ENCODE peak calls at places on chromosome 10, in nine cellular contexts. G is fibroblast of pulmonary artery, N is stomach, L is AG10803, H is lower lobe of right lung, K is colonic mucosa, F is heart left ventricle, R is BE2C, P is choroid plexus epithelial cell. X is an unnamed sample.

GRCh38 chr10:69123306-69123746 is 652 bp upstream of the VPS26A start:
- DNase-seq in G (peak; percentile 75), N (peak; percentile 58), L (peak; percentile 60), H (no peak), K (peak; percentile 69), F (no peak), R (peak; percentile 57), P (peak; percentile 80), X (no peak)

GRCh38 chr10:97882142-97883091 is 32.8 kb downstream of the GOLGA7B start:
- DNase-seq in G (peak; percentile 84), N (peak; percentile 74), L (peak; percentile 91), H (no peak), K (no peak), F (no peak), R (no peak), P (peak; percentile 30), X (peak; percentile 89)

GRCh38 chr10:116210588-116211346 is 62.2 kb downstream of the GFRA1 start:
- DNase-seq in G (no peak), N (no peak), L (peak; percentile 39), H (no peak), K (no peak), F (no peak), R (no peak), P (no peak), X (no peak)

GRCh38 chr10:118927317-118927716 is 102.2 kb upstream of the NANOS1 start:
- DNase-seq in G (peak; percentile 73), N (no peak), L (no peak), H (no peak), K (no peak), F (no peak), R (no peak), P (no peak), X (no peak)

GRCh38 chr10:13187135-13187534 is 25.8 kb downstream of the MCM10 start:
- DNase-seq in G (no peak), N (no peak), L (no peak), H (no peak), K (no peak), F (no peak), R (no peak), P (no peak), X (no peak)

GRCh38 chr10:82660983-82661382 is 786.0 kb downstream of the NRG3 start:
- DNase-seq in G (peak; percentile 9), N (no peak), L (no peak), H (no peak), K (no peak), F (no peak), R (no peak), P (no peak), X (no peak)

GRCh38 chr10:96512997-96513685 is 585 bp downstream of the TLL2 start:
- DNase-seq in G (peak; percentile 22), N (no peak), L (peak; percentile 34), H (no peak), K (peak; percentile 24), F (no peak), R (no peak), P (peak; percentile 45), X (peak; percentile 33)

GRCh38 chr10:26242752-26243151 is 26.2 kb downstream of the GAD2 start:
- DNase-seq in G (no peak), N (no peak), L (no peak), H (no peak), K (no peak), F (no peak), R (no peak), P (no peak), X (no peak)

GRCh38 chr10:94677691-94678090 is 5.8 kb upstream of the CYP2C18 start:
- DNase-seq in G (no peak), N (peak; percentile 48), L (no peak), H (no peak), K (peak; percentile 67), F (no peak), R (no peak), P (peak; percentile 2), X (no peak)

GRCh38 chr10:101570764-101571572 is 17.1 kb downstream of the POLL start:
- DNase-seq in G (no peak), N (no peak), L (no peak), H (no peak), K (no peak), F (peak; percentile 64), R (no peak), P (no peak), X (no peak)

GRCh38 chr10:101568054-101568745 is 19.9 kb downstream of the POLL start:
- DNase-seq in G (no peak), N (no peak), L (no peak), H (no peak), K (no peak), F (peak; percentile 28), R (no peak), P (no peak), X (no peak)

GRCh38 chr10:101567165-101568006 is 20.7 kb downstream of the POLL start:
- DNase-seq in G (no peak), N (no peak), L (no peak), H (no peak), K (no peak), F (peak; percentile 33), R (no peak), P (no peak), X (no peak)

GRCh38 chr10:101569838-101570763 is 18.0 kb downstream of the POLL start:
- DNase-seq in G (peak; percentile 67), N (peak; percentile 88), L (peak; percentile 49), H (peak; percentile 88), K (peak; percentile 82), F (peak; percentile 91), R (peak; percentile 78), P (peak; percentile 68), X (peak; percentile 67)

DNA sequence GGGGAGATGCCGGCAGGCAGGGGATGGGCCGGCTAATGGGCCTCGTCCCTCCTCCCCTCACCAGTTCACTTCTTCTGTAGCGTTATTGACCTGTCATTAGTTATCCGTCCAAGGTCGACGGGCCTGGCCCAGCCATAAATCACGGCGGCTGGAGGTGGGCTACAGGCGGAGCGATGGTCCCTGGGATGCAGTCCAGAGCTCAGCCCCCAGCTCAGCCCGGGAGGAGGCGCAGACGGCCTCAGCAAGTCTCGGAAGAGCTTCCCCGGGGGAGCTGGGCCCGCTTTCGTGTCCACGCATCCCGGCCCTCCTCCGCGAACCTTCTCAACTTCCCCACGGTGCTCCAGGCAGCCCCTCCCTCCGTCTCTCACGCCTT is 18.6 kb downstream of the POLL start:
- DNase-seq in G (no peak), N (no peak), L (no peak), H (no peak), K (no peak), F (peak; percentile 56), R (peak; percentile 20), P (no peak), X (no peak)
- H3K4me3 ChIP-seq in G (peak overlapping the region; percentile 59), N (peak overlapping the region; percentile 55), L (peak overlapping the region; percentile 70), H (peak overlapping the region; percentile 62), K (peak overlapping the region; percentile 55), F (no peak overlapping the region), R (peak overlapping the region; percentile 71), P (peak overlapping the region; percentile 63), X (peak overlapping the region; percentile 60)

GRCh38 chr10:46541017-46541661 is 15.3 kb downstream of the GPRIN2 start:
- DNase-seq in G (no peak), N (peak; percentile 69), L (peak; percentile 13), H (peak; percentile 76), K (peak; percentile 71), F (peak; percentile 64), R (peak; percentile 81), P (peak; percentile 49), X (no peak)
- TF ChIP-seq CTCF in G (peak; percentile 11), N (no peak), L (no peak), H (peak; percentile 36), K (no peak), F (peak; percentile 23), R (peak; percentile 54), P (peak; percentile 34), X (peak; percentile 25)

GRCh38 chr10:107847620-107848019 is 683.1 kb upstream of the SORCS1 start:
- DNase-seq in G (no peak), N (no peak), L (no peak), H (no peak), K (no peak), F (no peak), R (no peak), P (no peak), X (no peak)
- H3K4me3 ChIP-seq in G (no peak overlapping the region), N (no peak overlapping the region), L (no peak overlapping the region), H (no peak overlapping the region), K (no peak overlapping the region), F (no peak overlapping the region), R (no peak overlapping the region), P (no peak overlapping the region), X (no peak overlapping the region)

DNA sequence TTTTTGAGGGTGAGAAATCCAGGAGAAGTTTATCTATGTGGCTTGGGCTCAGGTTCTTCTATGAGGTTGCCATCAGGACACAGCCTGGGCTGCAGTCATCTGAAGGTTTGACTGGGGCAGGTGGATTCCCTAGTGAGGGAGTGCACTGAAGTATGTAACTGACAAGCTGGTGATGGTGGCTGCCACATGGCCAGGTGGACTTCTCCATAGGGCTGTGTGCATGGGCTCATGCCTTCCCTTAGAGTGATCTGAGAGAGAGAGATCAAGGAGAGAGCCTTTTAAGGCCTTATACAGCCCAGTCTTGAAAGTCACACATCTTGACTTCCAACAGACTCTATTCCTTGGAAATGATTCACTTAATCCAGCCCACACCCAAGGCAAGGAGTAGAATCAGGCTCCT is 266.6 kb upstream of the PITRM1 start:
- DNase-seq in G (no peak), N (no peak), L (no peak), H (no peak), K (no peak), F (no peak), R (no peak), P (no peak), X (no peak)
- TF ChIP-seq CTCF in G (no peak), N (no peak), L (no peak), H (no peak), K (no peak), F (no peak), R (no peak), P (no peak), X (no peak)

GRCh38 chr10:124074471-124075109 is 18.8 kb downstream of the CHST15 start:
- DNase-seq in G (no peak), N (no peak), L (no peak), H (peak; percentile 66), K (no peak), F (no peak), R (no peak), P (peak; percentile 31), X (no peak)

GRCh38 chr10:124076334-124076733 is 17.1 kb downstream of the CHST15 start:
- DNase-seq in G (no peak), N (no peak), L (no peak), H (no peak), K (no peak), F (no peak), R (peak; percentile 40), P (no peak), X (peak; percentile 18)

GRCh38 chr10:124073642-124074377 is 19.6 kb downstream of the CHST15 start:
- DNase-seq in G (no peak), N (no peak), L (no peak), H (no peak), K (no peak), F (no peak), R (no peak), P (no peak), X (no peak)

GRCh38 chr10:124077216-124077615 is 16.2 kb downstream of the CHST15 start:
- DNase-seq in G (no peak), N (no peak), L (no peak), H (no peak), K (no peak), F (no peak), R (peak; percentile 83), P (no peak), X (no peak)

GRCh38 chr10:124075116-124075955 is 18.1 kb downstream of the CHST15 start:
- DNase-seq in G (no peak), N (no peak), L (no peak), H (no peak), K (no peak), F (no peak), R (no peak), P (no peak), X (peak; percentile 16)
- H3K4me3 ChIP-seq in G (no peak overlapping the region), N (no peak overlapping the region), L (no peak overlapping the region), H (no peak overlapping the region), K (no peak overlapping the region), F (no peak overlapping the region), R (no peak overlapping the region), P (no peak overlapping the region), X (no peak overlapping the region)

X was measured in astrocyte of the spinal cord.